ENCODE peak calls at places on chromosomes 13 and 19, in four cellular contexts. R is adrenal gland, Y is A549, X is neural progenitor cell. T is an unnamed sample.

GRCh38 chr19:3304871-3305423 is 61.4 kb upstream of the NFIC start:
- DNase-seq in R (peak), X (peak), Y (peak), T (no peak)

GRCh38 chr13:49060698-49061387 is 85.1 kb downstream of the FNDC3A start:
- DNase-seq in R (no peak), Y (no peak), X (no peak), T (no peak)

GRCh38 chr19:8334458-8335342 is 8.4 kb downstream of the KANK3 start:
- DNase-seq in R (no peak), Y (peak), X (peak), T (no peak)

GRCh38 chr13:43804461-43805070 is 17.8 kb upstream of the ENOX1 start:
- DNase-seq in R (no peak), Y (peak), X (peak), T (no peak)

GRCh38 chr13:59641758-59642157 is 522.0 kb downstream of the DIAPH3 start:
- DNase-seq in Y (no peak), R (no peak), X (no peak), T (no peak)

GRCh38 chr13:86355301-86355700 is 556.1 kb upstream of the SLITRK6 start:
- DNase-seq in X (no peak), R (no peak), Y (no peak), T (no peak)

GRCh38 chr19:11359421-11359820 is 4.2 kb downstream of the PLPPR2 start:
- DNase-seq in Y (no peak), R (no peak), X (no peak), T (no peak)

GRCh38 chr19:19040417-19040816 is 7.0 kb downstream of the ARMC6 start:
- DNase-seq in R (peak), X (no peak), Y (no peak), T (no peak)

GRCh38 chr19:30086916-30087315 is 144.9 kb downstream of the URI1 start:
- DNase-seq in Y (no peak), R (no peak), X (no peak), T (no peak)

GRCh38 chr13:102487330-102487729 is 85.5 kb upstream of the FGF14 start:
- DNase-seq in R (no peak), X (no peak), Y (no peak), T (no peak)

DNA sequence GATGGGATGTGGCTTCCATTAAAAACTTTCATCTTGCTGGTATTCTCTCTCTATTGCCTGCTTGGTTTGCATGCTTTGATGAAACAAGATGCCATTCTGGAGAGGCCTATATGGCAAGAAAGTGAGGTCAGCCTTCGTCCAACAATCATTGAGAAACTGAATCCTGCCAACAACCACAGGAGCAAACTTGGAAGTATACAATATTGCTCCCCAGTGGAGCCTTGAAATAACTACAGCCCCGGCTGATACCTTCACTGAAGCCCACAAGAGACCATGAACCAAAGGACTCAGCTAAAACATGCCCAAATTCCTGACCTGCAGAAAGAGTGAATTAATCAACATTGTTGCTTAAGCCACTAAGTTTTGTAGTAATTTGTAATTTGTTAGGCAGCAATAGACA is 82.5 kb upstream of the FGF14 start:
- DNase-seq in X (peak), R (no peak), Y (no peak), T (no peak)
- TF ChIP-seq CTCF in X (peak), R (no peak), Y (no peak), T (peak)

DNA sequence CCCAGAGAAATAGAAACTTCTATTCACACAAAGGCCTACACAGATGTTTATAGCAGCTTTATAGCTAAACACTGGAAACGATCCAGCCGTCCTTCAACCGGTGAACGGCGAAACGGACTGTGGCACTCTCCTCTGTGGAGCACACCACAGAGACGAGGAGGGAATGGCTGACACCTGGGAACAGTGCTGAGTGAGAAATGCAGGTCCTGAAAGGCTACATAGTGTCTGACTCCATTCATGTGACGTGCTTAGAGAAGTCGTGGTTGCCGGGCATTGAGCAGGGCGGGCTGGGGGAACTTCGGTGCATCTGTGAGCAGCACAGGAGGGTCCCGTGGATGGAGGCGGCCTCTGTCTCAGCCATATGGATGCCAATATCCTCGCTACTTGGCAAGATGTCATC is 3.1 kb upstream of the GRK1 start:
- DNase-seq in R (peak), Y (no peak), X (no peak), T (no peak)
- H3K27ac ChIP-seq in R (no peak), Y (no peak), X (no peak), T (no peak)

DNA sequence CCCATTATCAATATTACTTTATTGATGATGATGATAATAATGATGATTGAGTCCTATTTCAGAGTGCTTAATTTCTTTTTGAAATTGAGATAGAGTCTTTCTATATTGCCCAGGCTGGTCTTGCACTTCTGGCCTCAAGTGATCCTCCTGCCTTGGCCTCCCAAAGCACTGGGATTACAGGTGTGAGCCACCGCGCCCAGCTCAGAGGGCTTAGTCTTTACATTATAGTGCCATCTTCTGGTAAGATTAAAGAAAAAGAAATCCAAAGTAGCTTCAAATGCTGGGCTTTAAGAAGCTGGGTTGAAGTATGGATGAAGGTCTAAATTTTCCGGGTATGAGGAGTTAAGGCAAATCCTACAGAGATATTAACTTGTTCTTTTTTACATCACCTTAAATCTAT is 3.4 kb upstream of the ZNF333 start:
- DNase-seq in X (peak), Y (no peak), R (no peak), T (no peak)
- TF ChIP-seq CTCF in X (peak), Y (peak), R (peak), T (peak)

DNA sequence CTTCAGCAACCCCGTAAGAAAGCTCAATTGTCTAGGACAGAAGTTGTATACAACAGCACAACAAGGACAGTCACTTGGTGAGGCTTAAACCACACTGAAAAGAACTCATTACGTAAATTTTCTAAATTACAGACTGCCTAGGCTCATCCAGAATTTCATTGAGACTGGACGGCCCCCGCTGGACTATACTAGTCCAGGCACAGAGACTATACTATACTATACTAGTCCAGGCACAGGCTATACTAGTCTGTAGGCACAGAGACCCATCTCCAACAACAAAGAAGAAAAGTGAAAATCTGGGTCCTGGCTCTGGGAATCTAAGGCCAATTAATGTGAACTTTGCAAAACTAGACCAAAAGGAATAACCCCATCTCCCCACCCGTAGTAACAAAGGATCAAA is 700 bp downstream of the ZNF816 start:
- DNase-seq in Y (no peak), R (no peak), X (peak), T (no peak)
- H3K27ac ChIP-seq in Y (no peak), R (peak), X (no peak), T (peak)

GRCh38 chr13:110360598-110360997 is 53.5 kb downstream of the COL4A2 start:
- DNase-seq in Y (no peak), R (no peak), X (peak), T (no peak)

GRCh38 chr13:110364081-110364480 is 57.0 kb downstream of the COL4A2 start:
- DNase-seq in R (no peak), X (no peak), Y (no peak), T (no peak)

GRCh38 chr13:110365876-110366275 is 58.8 kb downstream of the COL4A2 start:
- DNase-seq in Y (no peak), X (no peak), R (no peak), T (no peak)

GRCh38 chr13:110361365-110361911 is 54.4 kb downstream of the COL4A2 start:
- DNase-seq in R (peak), X (no peak), Y (no peak), T (no peak)

DNA sequence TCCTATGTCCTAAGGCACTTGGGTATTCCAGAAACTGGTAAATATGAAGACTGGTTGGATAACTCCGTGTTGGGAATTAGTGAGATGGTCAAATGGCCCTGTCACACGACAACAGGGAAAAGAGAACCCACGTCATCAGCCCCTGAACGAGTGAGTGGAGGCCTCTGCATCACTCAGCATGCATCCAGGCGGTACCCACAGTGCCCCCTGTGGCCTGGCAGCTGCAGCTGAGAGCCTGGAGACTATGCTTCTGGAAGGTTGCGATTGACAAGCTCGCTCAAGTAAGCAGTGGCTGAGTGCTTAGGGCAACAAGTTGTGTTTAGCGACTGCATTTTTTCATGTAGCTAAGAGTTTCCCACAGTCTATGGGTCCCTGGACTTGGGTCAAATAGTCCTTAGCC is 55.9 kb downstream of the COL4A2 start:
- DNase-seq in Y (no peak), X (peak), R (no peak), T (no peak)
- TF ChIP-seq CTCF in Y (no peak), X (peak), R (no peak), T (peak)

DNA sequence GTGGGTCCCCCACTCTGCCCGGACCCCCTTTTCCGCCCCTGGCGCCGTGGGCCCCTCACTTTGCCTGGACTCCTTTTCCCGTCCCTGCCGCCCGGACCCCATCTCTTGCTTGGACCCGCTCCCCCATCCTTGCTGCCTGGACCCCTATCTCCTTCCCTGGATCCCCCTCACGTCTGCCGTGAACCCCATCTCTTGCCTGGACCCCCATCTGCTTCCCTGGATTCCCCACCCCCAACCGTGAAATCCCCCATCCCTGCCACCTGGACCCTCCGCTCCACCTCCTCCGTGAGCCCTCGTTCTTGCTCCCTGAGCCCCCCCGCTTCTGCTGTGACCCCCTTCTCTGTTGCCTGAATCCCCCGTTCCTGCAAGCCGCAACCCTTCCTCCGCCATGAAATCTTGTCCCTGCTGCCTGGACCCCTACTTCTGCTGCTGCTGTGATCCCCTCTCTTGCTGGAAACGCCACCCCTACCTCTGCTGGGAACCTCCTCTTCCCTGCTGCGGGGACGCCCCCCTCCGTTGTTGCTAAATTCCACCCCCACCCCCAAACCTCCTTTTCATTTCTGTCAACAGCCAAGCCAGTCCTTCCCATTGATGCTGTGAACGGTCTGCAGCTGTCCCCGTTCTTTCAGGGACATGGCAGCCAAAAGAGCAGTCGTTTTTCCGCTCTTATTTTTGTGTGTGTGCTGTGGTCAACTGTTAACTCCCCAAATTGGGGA is 28.3 kb upstream of the NDUFS7 start:
- DNase-seq in Y (no peak), X (peak), R (no peak), T (no peak)
- H3K27ac ChIP-seq in Y (peak), X (no peak), R (peak), T (peak)

GRCh38 chr13:70339738-70340137 is 231.5 kb upstream of the KLHL1 start:
- DNase-seq in Y (no peak), X (peak), R (peak), T (no peak)
- TF ChIP-seq CTCF in Y (no peak), X (peak), R (peak), T (peak)

GRCh38 chr19:49363265-49364082 is at the start of gene DKKL1:
- DNase-seq in X (peak), Y (peak), R (peak), T (peak)
- H3K27ac ChIP-seq in X (no peak), Y (peak), R (peak), T (peak)

GRCh38 chr19:6737284-6737872 is at the start of gene GPR108:
- DNase-seq in Y (peak), X (peak), R (peak), T (peak)

GRCh38 chr19:6739884-6740588 is 556 bp downstream of the TRIP10 start:
- DNase-seq in R (peak), X (peak), Y (peak), T (no peak)

GRCh38 chr19:6737873-6738725 is 719 bp upstream of the GPR108 start:
- DNase-seq in Y (peak), X (peak), R (peak), T (peak)

GRCh38 chr19:6739390-6739883 is at the start of gene TRIP10:
- DNase-seq in R (peak), X (peak), Y (peak), T (no peak)

GRCh38 chr19:6738726-6739389 is 622 bp upstream of the TRIP10 start:
- DNase-seq in Y (no peak), X (peak), R (peak), T (no peak)
- TF ChIP-seq CTCF in Y (peak), X (no peak), R (peak), T (peak)